ENCODE peak calls at places on chromosomes 12 and 14, in five cellular contexts. S is cardiac muscle cell, E is SJSA1, F is BE2C, Y is uterus. J is an unnamed sample. For H3K36me3, the result is how much of the 10 kb centered on the place peaks cover.

GRCh38 chr14:71563754-71564153 is 368.5 kb upstream of the RGS6 start:
- DNase-seq in F (no peak), E (no peak), S (no peak), Y (no peak), J (no peak)

GRCh38 chr14:54200726-54201125 is 196.1 kb upstream of the CDKN3 start:
- DNase-seq in E (no peak), F (no peak), S (no peak), Y (no peak), J (no peak)

GRCh38 chr12:9051156-9051545 is 61.8 kb downstream of the KLRG1 start:
- DNase-seq in E (no peak), S (no peak), F (no peak), Y (no peak), J (no peak)

GRCh38 chr12:89593233-89593632 is 67.4 kb upstream of the POC1B start:
- DNase-seq in E (no peak), F (no peak), Y (no peak), S (no peak), J (no peak)

GRCh38 chr12:8127138-8127537 is 3.7 kb downstream of the CLEC4A start:
- DNase-seq in F (no peak), S (no peak), Y (no peak), E (no peak), J (no peak)

GRCh38 chr12:43763769-43764168 is 5.0 kb downstream of the IRAK4 start:
- DNase-seq in S (no peak), Y (no peak), F (no peak), E (no peak), J (no peak)

GRCh38 chr14:104932676-104933631 is 8.3 kb downstream of the PLD4 start:
- DNase-seq in F (peak), Y (peak), E (peak), S (peak), J (peak)

GRCh38 chr14:72758420-72758819 is 135.5 kb downstream of the DPF3 start:
- DNase-seq in S (no peak), E (no peak), Y (no peak), F (no peak), J (peak)

GRCh38 chr12:3962661-3963483 is 89.7 kb upstream of the PARP11 start:
- DNase-seq in E (peak), Y (no peak), F (no peak), S (peak), J (no peak)

GRCh38 chr12:11840350-11840749 is 190.9 kb downstream of the ETV6 start:
- DNase-seq in F (no peak), E (no peak), Y (no peak), S (no peak), J (no peak)

GRCh38 chr12:17028348-17028747 is 422.4 kb upstream of the LMO3 start:
- DNase-seq in Y (no peak), F (no peak), E (no peak), S (no peak), J (no peak)

GRCh38 chr12:128138125-128138524 is 128.8 kb upstream of the TMEM132C start:
- DNase-seq in E (no peak), F (no peak), S (no peak), Y (no peak), J (no peak)

GRCh38 chr14:50007123-50007903 is 109.1 kb downstream of the VCPKMT start:
- DNase-seq in S (peak), Y (no peak), F (no peak), E (no peak), J (peak)

GRCh38 chr14:23066368-23066767 is 9.0 kb upstream of the CDH24 start:
- DNase-seq in Y (no peak), S (no peak), F (no peak), E (no peak), J (peak)

GRCh38 chr12:92759634-92760268 is 57.0 kb downstream of the PLEKHG7 start:
- DNase-seq in S (no peak), E (peak), Y (no peak), F (no peak), J (no peak)

GRCh38 chr12:74499192-74499591 is 38.4 kb upstream of the ATXN7L3B start:
- DNase-seq in Y (no peak), S (no peak), E (no peak), F (no peak), J (no peak)

GRCh38 chr12:115437061-115437567 is 753.1 kb upstream of the TBX3 start:
- DNase-seq in F (no peak), S (no peak), E (no peak), Y (peak), J (no peak)

GRCh38 chr14:54299393-54300363 is 97.1 kb upstream of the CDKN3 start:
- DNase-seq in F (peak), Y (no peak), S (no peak), E (no peak), J (no peak)

GRCh38 chr12:95918194-95918993 is 24.0 kb downstream of the CCDC38 start:
- DNase-seq in Y (peak), E (no peak), S (peak), F (peak), J (peak)

GRCh38 chr12:122646568-122647220 is 56.5 kb downstream of the HCAR2 start:
- DNase-seq in Y (no peak), E (peak), F (no peak), S (no peak), J (no peak)

DNA sequence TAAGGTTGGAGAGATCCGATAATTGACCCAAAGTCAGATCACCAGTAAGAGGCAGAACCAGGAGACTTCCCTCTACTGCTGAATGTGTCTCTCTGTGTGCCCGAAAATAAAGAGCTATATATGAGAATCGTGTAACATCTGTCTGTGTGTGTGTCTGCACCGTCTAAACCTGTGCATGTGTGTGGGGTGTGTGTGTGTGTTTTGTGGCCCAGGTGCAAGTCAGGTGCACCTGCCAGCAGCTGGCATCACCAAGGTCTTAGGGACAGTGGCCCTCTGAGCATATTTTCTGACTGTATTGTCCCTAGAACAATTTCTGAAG is 24.7 kb upstream of the KRT78 start:
- DNase-seq in F (no peak), E (no peak), Y (no peak), S (no peak), J (no peak)
- H3K4me3 ChIP-seq in F (no peak), E (peak), Y (peak), S (no peak), J (peak)

GRCh38 chr12:6965026-6965661 is 5.3 kb downstream of the PHB2 start:
- DNase-seq in Y (peak), F (peak), S (peak), E (peak), J (peak)
- H3K36me3 ChIP-seq in Y (under half), F (half or more), S (under half), E (half or more), J (under half)

GRCh38 chr12:103665971-103666370 is 78.9 kb downstream of the STAB2 start:
- DNase-seq in Y (no peak), F (no peak), S (no peak), E (no peak), J (peak)

GRCh38 chr12:103667129-103667528 is 80.1 kb downstream of the STAB2 start:
- DNase-seq in E (no peak), F (no peak), Y (no peak), S (no peak), J (no peak)

GRCh38 chr12:103668520-103668919 is 81.4 kb downstream of the STAB2 start:
- DNase-seq in F (no peak), E (no peak), S (no peak), Y (no peak), J (no peak)

GRCh38 chr12:103664626-103665025 is 77.6 kb downstream of the STAB2 start:
- DNase-seq in S (no peak), Y (no peak), F (no peak), E (no peak), J (no peak)
- H3K4me3 ChIP-seq in S (no peak), Y (no peak), F (no peak), E (no peak), J (no peak)

GRCh38 chr12:54022960-54023884 is 5.0 kb upstream of the HOXC6 start:
- DNase-seq in Y (no peak), F (no peak), S (no peak), E (no peak), J (no peak)
- H3K36me3 ChIP-seq in Y (under half), F (under half), S (under half), E (under half), J (under half)

GRCh38 chr12:112913038-112913688 is 6.4 kb downstream of the OAS1 start:
- DNase-seq in F (no peak), E (no peak), Y (no peak), S (no peak), J (no peak)
- H3K4me3 ChIP-seq in F (no peak), E (no peak), Y (no peak), S (no peak), J (no peak)

GRCh38 chr14:75470238-75470797 is 42.5 kb downstream of the JDP2 start:
- DNase-seq in F (no peak), S (no peak), E (no peak), Y (no peak), J (no peak)

GRCh38 chr14:75467763-75468162 is 39.9 kb downstream of the JDP2 start:
- DNase-seq in F (no peak), S (no peak), Y (no peak), E (no peak), J (no peak)

GRCh38 chr14:75469164-75469563 is 41.3 kb downstream of the JDP2 start:
- DNase-seq in F (no peak), E (no peak), Y (no peak), S (no peak), J (no peak)

GRCh38 chr14:75471059-75471458 is 43.2 kb downstream of the JDP2 start:
- DNase-seq in Y (no peak), E (no peak), F (no peak), S (no peak), J (no peak)

DNA sequence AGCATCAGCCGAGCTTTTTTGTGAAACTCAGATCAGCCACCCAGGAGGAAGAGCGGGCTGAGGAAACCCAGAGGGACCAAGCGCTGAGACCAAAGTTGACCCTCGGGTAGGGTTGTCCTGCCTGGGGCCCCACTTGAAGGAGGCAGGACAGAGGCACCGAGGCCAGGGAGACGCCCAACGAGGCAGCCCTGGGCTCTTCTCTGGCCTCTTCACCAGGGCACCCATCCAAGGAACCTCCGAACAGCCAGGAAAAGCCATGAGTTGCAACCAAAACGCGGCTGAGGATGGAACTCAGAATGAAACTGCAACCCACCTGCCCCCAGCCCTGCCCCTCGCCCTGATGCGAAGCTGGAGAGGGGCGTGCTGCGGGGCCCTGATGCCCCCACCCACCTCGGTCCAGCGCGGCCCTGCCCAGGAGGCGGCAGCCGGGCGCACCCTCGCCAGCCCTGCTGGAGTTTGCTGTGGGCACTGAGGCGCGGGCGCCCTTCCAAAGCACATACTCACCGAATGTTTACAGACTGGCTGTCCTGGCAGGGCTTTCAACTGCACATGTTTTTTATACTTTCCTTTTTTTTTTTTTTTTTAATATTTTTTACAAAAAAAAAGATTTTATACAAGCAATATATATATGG is 41.9 kb downstream of the JDP2 start:
- DNase-seq in S (no peak), F (no peak), Y (no peak), E (no peak), J (no peak)
- H3K36me3 ChIP-seq in S (under half), F (under half), Y (under half), E (half or more), J (under half)

GRCh38 chr14:91953170-91953985 is 5.9 kb upstream of the FBLN5 start:
- DNase-seq in F (no peak), E (no peak), S (no peak), Y (no peak), J (no peak)
- H3K4me3 ChIP-seq in F (no peak), E (no peak), S (no peak), Y (no peak), J (no peak)

GRCh38 chr12:50988871-50989270 is 36.5 kb downstream of the HIGD1C start:
- DNase-seq in E (no peak), F (no peak), Y (no peak), S (no peak), J (no peak)
- H3K36me3 ChIP-seq in E (half or more), F (under half), Y (under half), S (under half), J (under half)

DNA sequence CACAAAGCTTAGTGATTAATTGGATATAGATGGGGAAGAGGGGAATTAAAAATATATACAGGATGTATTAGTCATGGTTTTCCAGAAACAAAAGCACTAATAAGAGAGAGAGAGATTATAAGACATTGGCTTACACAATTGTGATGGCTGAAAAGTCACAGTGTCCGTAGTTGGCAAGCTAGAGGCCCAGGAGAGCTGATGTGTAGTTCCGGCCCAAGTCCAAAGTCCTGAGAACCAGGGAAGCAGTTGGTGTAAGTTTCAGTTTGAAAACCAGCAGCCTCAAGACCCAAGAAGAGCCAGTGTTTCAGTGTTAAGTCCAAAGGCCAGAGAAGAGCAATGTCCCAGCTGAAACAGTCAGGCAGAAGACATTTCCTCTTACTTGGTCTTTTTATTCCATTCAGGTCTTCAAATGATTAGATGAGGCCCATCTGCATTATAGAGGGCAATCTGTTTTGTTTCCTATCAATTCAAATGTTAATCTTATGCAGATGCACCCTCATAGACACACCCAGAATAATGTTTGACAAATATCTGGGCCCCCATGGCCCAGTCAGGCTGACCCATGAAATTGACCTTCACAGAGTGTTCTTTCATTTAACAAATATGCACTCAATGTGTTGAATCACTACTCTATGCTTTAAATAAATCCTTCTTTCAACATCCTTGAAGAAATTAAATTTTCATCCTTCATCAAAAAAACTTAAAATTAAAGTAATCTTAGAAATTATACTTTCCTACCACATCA is 67.2 kb upstream of the DIO2 start:
- DNase-seq in E (no peak), S (no peak), F (no peak), Y (no peak), J (no peak)
- H3K4me3 ChIP-seq in E (no peak), S (no peak), F (no peak), Y (no peak), J (no peak)

J was measured in H7.